ENCODE peak calls at places on chromosomes 7 and 10, in four cellular contexts. One of them, this sample, is unnamed.

GRCh38 chr10:28250782-28251181 is 52.1 kb downstream of the MPP7 start:
- DNase-seq in heart right ventricle: no peak
- DNase-seq in NCI-H69: no peak
- DNase-seq in midbrain: peak
- DNase-seq in this sample: no peak

GRCh38 chr10:44379907-44380306 is 5.0 kb downstream of the CXCL12 start:
- DNase-seq in heart right ventricle: no peak
- DNase-seq in NCI-H69: no peak
- DNase-seq in midbrain: no peak
- DNase-seq in this sample: no peak

GRCh38 chr10:52956451-52956850 is 183.9 kb upstream of the MBL2 start:
- DNase-seq in heart right ventricle: no peak
- DNase-seq in NCI-H69: no peak
- DNase-seq in midbrain: no peak
- DNase-seq in this sample: no peak

GRCh38 chr10:62244785-62245595 is 23.7 kb downstream of the RTKN2 start:
- DNase-seq in heart right ventricle: peak
- DNase-seq in NCI-H69: peak
- DNase-seq in midbrain: peak
- DNase-seq in this sample: no peak

GRCh38 chr10:110355181-110355831 is 50.6 kb upstream of the SMNDC1 start:
- DNase-seq in heart right ventricle: no peak
- DNase-seq in NCI-H69: no peak
- DNase-seq in midbrain: no peak
- DNase-seq in this sample: no peak

GRCh38 chr10:110496553-110497437 is 912 bp upstream of the DUSP5 start:
- DNase-seq in heart right ventricle: no peak
- DNase-seq in NCI-H69: no peak
- DNase-seq in midbrain: no peak
- DNase-seq in this sample: no peak

GRCh38 chr10:90635111-90635798 is 222.6 kb downstream of the HTR7 start:
- DNase-seq in heart right ventricle: no peak
- DNase-seq in NCI-H69: no peak
- DNase-seq in midbrain: no peak
- DNase-seq in this sample: no peak

GRCh38 chr10:8568401-8568800 is 513.9 kb downstream of the GATA3 start:
- DNase-seq in heart right ventricle: no peak
- DNase-seq in NCI-H69: no peak
- DNase-seq in midbrain: no peak
- DNase-seq in this sample: no peak

GRCh38 chr10:7035111-7035761 is 375.6 kb downstream of the SFMBT2 start:
- DNase-seq in heart right ventricle: no peak
- DNase-seq in NCI-H69: no peak
- DNase-seq in midbrain: no peak
- DNase-seq in this sample: no peak

GRCh38 chr7:25864511-25864910 is 287.5 kb upstream of the NFE2L3 start:
- DNase-seq in heart right ventricle: no peak
- DNase-seq in NCI-H69: no peak
- DNase-seq in midbrain: no peak
- DNase-seq in this sample: no peak

GRCh38 chr10:86311176-86311575 is 55.4 kb downstream of the GRID1 start:
- DNase-seq in heart right ventricle: no peak
- DNase-seq in NCI-H69: no peak
- DNase-seq in midbrain: no peak
- DNase-seq in this sample: no peak

GRCh38 chr7:362416-363096 is 72.6 kb downstream of the FOXL3 start:
- DNase-seq in heart right ventricle: no peak
- DNase-seq in NCI-H69: no peak
- DNase-seq in midbrain: no peak
- DNase-seq in this sample: peak

GRCh38 chr10:4804505-4804904 is 21.5 kb upstream of the AKR1E2 start:
- DNase-seq in heart right ventricle: no peak
- DNase-seq in NCI-H69: no peak
- DNase-seq in midbrain: no peak
- DNase-seq in this sample: no peak